ENCODE peak calls at places on chromosomes 2 and 18, in five cellular contexts. C is body of pancreas; O is stimulated activated effector memory CD8-positive, alpha-beta T cell treated with anti-CD3 and anti-CD28 coated beads, Interleukin-12 subunit alpha, Interleukin-12 subunit beta, amount 100 ng/mL, for 72 hours; R is activated B cell treated with CpG ODN at 0.5 μM for 24 hours; M is effector memory CD8-positive, alpha-beta T cell. N is an unnamed sample.

GRCh38 chr2:30505500-30506180 is 58.6 kb downstream of the LCLAT1 start:
- ATAC-seq in C (no peak), O (no peak), R (no peak), M (no peak), N (no peak)

GRCh38 chr2:47539228-47539627 is 136.3 kb downstream of the MSH2 start:
- ATAC-seq in C (no peak), O (no peak), R (no peak), M (no peak), N (no peak)

GRCh38 chr2:95308426-95308990 is 11.4 kb downstream of the KCNIP3 start:
- ATAC-seq in C (no peak), O (no peak), R (no peak), M (no peak), N (no peak)

GRCh38 chr2:157559461-157559860 is 69.2 kb downstream of the ACVR1C start:
- ATAC-seq in C (no peak), O (no peak), R (no peak), M (no peak), N (no peak)

GRCh38 chr2:63589148-63589972 is 597 bp downstream of the MDH1 start:
- ATAC-seq in C (no peak), O (no peak), R (peak; percentile 0), M (no peak), N (peak; percentile 5)

GRCh38 chr2:218891275-218892135 is 10.9 kb downstream of the WNT10A start:
- ATAC-seq in C (no peak), O (no peak), R (no peak), M (no peak), N (no peak)

GRCh38 chr2:45777996-45778719 is 126.7 kb downstream of the PRKCE start:
- ATAC-seq in C (peak; percentile 11), O (no peak), R (peak; percentile 29), M (peak; percentile 47), N (peak; percentile 6)

GRCh38 chr2:102337481-102338386 is 17.9 kb upstream of the IL18R1 start:
- ATAC-seq in C (no peak), O (peak; percentile 89), R (no peak), M (no peak), N (peak; percentile 84)

GRCh38 chr18:67596003-67596402 is 79.5 kb upstream of the DSEL start:
- ATAC-seq in C (no peak), O (no peak), R (no peak), M (no peak), N (no peak)

GRCh38 chr18:9683418-9684396 is 24.4 kb upstream of the RAB31 start:
- ATAC-seq in C (peak; percentile 56), O (no peak), R (no peak), M (no peak), N (no peak)

GRCh38 chr18:22503803-22504202 is 86.1 kb upstream of the CTAGE1 start:
- ATAC-seq in C (peak; percentile 49), O (no peak), R (no peak), M (no peak), N (no peak)

GRCh38 chr2:7983912-7984311 is 697.9 kb upstream of the ID2 start:
- ATAC-seq in C (no peak), O (no peak), R (no peak), M (no peak), N (no peak)

N was measured in activated T-helper 17 cell treated with anti-CD3 and anti-CD28 coated beads, Interleukin-2, amount 50 U/mL, for 72 hours.